ENCODE peak calls at places on chromosomes 3 and 15, in five cellular contexts. One of them, this sample, is unnamed.
A peak's percentile ranks its signal among the peaks of the same experiment; 100 is the strongest.

GRCh38 chr15:35692256-35692867 is 146.4 kb upstream of the DPH6 start:
- DNase-seq in body of pancreas: no peak
- DNase-seq in heart left ventricle: no peak
- DNase-seq in esophagus squamous epithelium: no peak
- DNase-seq in HepG2: no peak
- DNase-seq in this sample: no peak

GRCh38 chr3:177948716-177949422 is 587.4 kb upstream of the KCNMB2 start:
- DNase-seq in body of pancreas: no peak
- DNase-seq in heart left ventricle: no peak
- DNase-seq in esophagus squamous epithelium: no peak
- DNase-seq in HepG2: no peak
- DNase-seq in this sample: no peak

GRCh38 chr3:185473290-185473815 is 25.5 kb downstream of the TMEM41A start:
- DNase-seq in body of pancreas: no peak
- DNase-seq in heart left ventricle: no peak
- DNase-seq in esophagus squamous epithelium: no peak
- DNase-seq in HepG2: no peak
- DNase-seq in this sample: no peak

GRCh38 chr3:97917813-97918536 is 54.3 kb downstream of the RIOX2 start:
- DNase-seq in body of pancreas: no peak
- DNase-seq in heart left ventricle: no peak
- DNase-seq in esophagus squamous epithelium: no peak
- DNase-seq in HepG2: peak; percentile 4
- DNase-seq in this sample: no peak

GRCh38 chr3:134074790-134075567 is 45.3 kb upstream of the SLCO2A1 start:
- DNase-seq in body of pancreas: no peak
- DNase-seq in heart left ventricle: no peak
- DNase-seq in esophagus squamous epithelium: no peak
- DNase-seq in HepG2: no peak
- DNase-seq in this sample: no peak

GRCh38 chr3:23969393-23969792 is 24.3 kb downstream of the NR1D2 start:
- DNase-seq in body of pancreas: no peak
- DNase-seq in heart left ventricle: no peak
- DNase-seq in esophagus squamous epithelium: no peak
- DNase-seq in HepG2: no peak
- DNase-seq in this sample: no peak

GRCh38 chr3:172708905-172709775 is 1.7 kb downstream of the NCEH1 start:
- DNase-seq in body of pancreas: no peak
- DNase-seq in heart left ventricle: no peak
- DNase-seq in esophagus squamous epithelium: no peak
- DNase-seq in HepG2: no peak
- DNase-seq in this sample: no peak

GRCh38 chr3:102114264-102114979 is 265.1 kb downstream of the NFKBIZ start:
- DNase-seq in body of pancreas: no peak
- DNase-seq in heart left ventricle: no peak
- DNase-seq in esophagus squamous epithelium: no peak
- DNase-seq in HepG2: no peak
- DNase-seq in this sample: no peak

GRCh38 chr3:128623762-128624176 is 26.8 kb downstream of the RPN1 start:
- DNase-seq in body of pancreas: no peak
- DNase-seq in heart left ventricle: no peak
- DNase-seq in esophagus squamous epithelium: no peak
- DNase-seq in HepG2: no peak
- DNase-seq in this sample: peak; percentile 43

DNA sequence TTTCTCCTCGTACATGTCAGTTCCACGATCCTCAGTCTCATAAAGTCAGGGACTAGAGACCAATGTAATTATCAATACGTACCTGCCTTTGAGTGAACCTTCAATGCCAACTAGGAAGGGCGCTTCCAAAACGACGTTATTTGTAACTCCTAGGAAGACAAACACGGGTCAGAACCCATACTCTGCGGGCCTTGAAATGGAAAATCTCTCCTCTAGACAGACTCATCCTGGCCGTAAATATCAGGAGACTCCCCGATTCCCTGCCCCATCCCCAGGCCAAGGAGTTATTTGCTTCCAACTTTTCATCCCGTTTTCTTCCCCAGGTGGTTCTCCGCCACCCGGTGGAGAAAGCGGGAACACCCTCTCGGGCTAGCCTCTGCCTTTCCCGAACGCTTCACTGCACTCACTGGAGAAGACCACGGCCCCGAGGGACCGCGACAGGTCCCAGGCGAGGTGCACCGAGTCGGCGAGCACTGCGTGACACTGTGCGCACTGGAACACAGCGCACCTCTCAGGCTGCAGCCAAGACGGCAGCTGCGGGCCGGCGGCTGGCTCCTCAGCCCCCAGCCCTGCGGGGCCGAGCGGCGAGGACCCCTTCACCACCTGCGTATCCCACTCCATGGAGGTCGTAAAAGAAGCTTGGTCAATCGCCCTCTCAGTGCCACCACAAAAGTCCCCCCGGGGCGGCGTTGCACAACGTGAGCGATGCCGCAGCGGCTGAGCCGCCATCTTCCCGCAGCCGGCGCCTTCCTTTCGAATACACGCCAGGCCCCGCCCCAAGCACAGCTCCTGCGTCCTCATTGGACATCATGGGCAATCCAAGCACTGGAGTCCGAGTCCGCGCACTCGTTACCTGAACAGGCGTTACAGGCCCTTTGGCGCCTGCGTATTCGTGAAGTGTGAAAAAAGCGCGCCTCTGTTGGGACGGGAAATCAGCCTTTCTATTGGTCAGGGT is at the start of gene OIP5:
- DNase-seq in body of pancreas: peak; percentile 100
- DNase-seq in heart left ventricle: peak; percentile 98
- DNase-seq in esophagus squamous epithelium: peak; percentile 97
- DNase-seq in HepG2: peak; percentile 99
- DNase-seq in this sample: peak; percentile 99
- TF ChIP-seq POLR2A in body of pancreas: no peak
- TF ChIP-seq POLR2A in heart left ventricle: no peak
- TF ChIP-seq POLR2A in esophagus squamous epithelium: no peak
- TF ChIP-seq POLR2A in HepG2: peak; percentile 74
- TF ChIP-seq POLR2A in this sample: no peak

GRCh38 chr15:40301467-40302179 is 6.1 kb downstream of the PLCB2 start:
- DNase-seq in body of pancreas: no peak
- DNase-seq in heart left ventricle: peak; percentile 56
- DNase-seq in esophagus squamous epithelium: no peak
- DNase-seq in HepG2: no peak
- DNase-seq in this sample: no peak

GRCh38 chr15:40302981-40303380 is 4.8 kb downstream of the PLCB2 start:
- DNase-seq in body of pancreas: no peak
- DNase-seq in heart left ventricle: peak; percentile 25
- DNase-seq in esophagus squamous epithelium: no peak
- DNase-seq in HepG2: no peak
- DNase-seq in this sample: no peak

GRCh38 chr15:40305281-40305680 is 2.5 kb downstream of the PLCB2 start:
- DNase-seq in body of pancreas: no peak
- DNase-seq in heart left ventricle: no peak
- DNase-seq in esophagus squamous epithelium: no peak
- DNase-seq in HepG2: no peak
- DNase-seq in this sample: no peak

GRCh38 chr15:40302288-40302886 is 5.3 kb downstream of the PLCB2 start:
- DNase-seq in body of pancreas: no peak
- DNase-seq in heart left ventricle: peak; percentile 58
- DNase-seq in esophagus squamous epithelium: no peak
- DNase-seq in HepG2: no peak
- DNase-seq in this sample: no peak

GRCh38 chr15:40303576-40303975 is 4.2 kb downstream of the PLCB2 start:
- DNase-seq in body of pancreas: no peak
- DNase-seq in heart left ventricle: peak; percentile 14
- DNase-seq in esophagus squamous epithelium: no peak
- DNase-seq in HepG2: no peak
- DNase-seq in this sample: no peak
- H3K4me1 ChIP-seq in body of pancreas: no peaks in the 10 kb centered on the region
- H3K4me1 ChIP-seq in heart left ventricle: peaks cover 10% of the 10 kb centered on the region
- H3K4me1 ChIP-seq in esophagus squamous epithelium: no peaks in the 10 kb centered on the region
- H3K4me1 ChIP-seq in HepG2: no peaks in the 10 kb centered on the region
- H3K4me1 ChIP-seq in this sample: no peaks in the 10 kb centered on the region

GRCh38 chr3:117191245-117191644 is 481.7 kb downstream of the TUSC7 start:
- DNase-seq in body of pancreas: no peak
- DNase-seq in heart left ventricle: no peak
- DNase-seq in esophagus squamous epithelium: no peak
- DNase-seq in HepG2: no peak
- DNase-seq in this sample: no peak
- TF ChIP-seq POLR2A in body of pancreas: no peak
- TF ChIP-seq POLR2A in heart left ventricle: no peak
- TF ChIP-seq POLR2A in esophagus squamous epithelium: no peak
- TF ChIP-seq POLR2A in HepG2: no peak
- TF ChIP-seq POLR2A in this sample: no peak

GRCh38 chr3:12301031-12301430 is 12.2 kb downstream of the PPARG start:
- DNase-seq in body of pancreas: no peak
- DNase-seq in heart left ventricle: no peak
- DNase-seq in esophagus squamous epithelium: no peak
- DNase-seq in HepG2: no peak
- DNase-seq in this sample: no peak

GRCh38 chr3:12300137-12300536 is 11.3 kb downstream of the PPARG start:
- DNase-seq in body of pancreas: no peak
- DNase-seq in heart left ventricle: no peak
- DNase-seq in esophagus squamous epithelium: no peak
- DNase-seq in HepG2: no peak
- DNase-seq in this sample: no peak

GRCh38 chr3:12296511-12296910 is 7.6 kb downstream of the PPARG start:
- DNase-seq in body of pancreas: no peak
- DNase-seq in heart left ventricle: no peak
- DNase-seq in esophagus squamous epithelium: no peak
- DNase-seq in HepG2: no peak
- DNase-seq in this sample: no peak

GRCh38 chr3:12301513-12301912 is 12.6 kb downstream of the PPARG start:
- DNase-seq in body of pancreas: no peak
- DNase-seq in heart left ventricle: no peak
- DNase-seq in esophagus squamous epithelium: no peak
- DNase-seq in HepG2: no peak
- DNase-seq in this sample: no peak

DNA sequence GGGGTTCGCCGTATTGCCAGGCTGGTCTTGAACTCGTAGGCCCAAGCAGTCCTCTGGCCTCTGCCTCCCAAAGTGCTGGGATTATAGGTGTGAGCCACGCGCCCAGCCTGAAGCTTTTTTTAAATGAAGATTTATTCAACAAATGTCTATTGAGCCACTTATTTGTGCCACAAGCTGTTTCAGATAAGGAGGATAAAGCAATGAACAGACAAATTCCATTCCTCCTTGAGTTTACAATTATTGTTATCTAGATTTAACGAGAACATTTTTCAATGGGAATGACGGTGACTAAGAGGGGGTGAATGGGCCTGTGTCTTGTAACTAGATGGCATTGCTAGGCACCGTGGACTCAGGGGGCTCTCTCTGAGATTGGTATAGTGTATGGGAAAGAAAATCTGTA is 10.2 kb downstream of the PPARG start:
- DNase-seq in body of pancreas: no peak
- DNase-seq in heart left ventricle: no peak
- DNase-seq in esophagus squamous epithelium: no peak
- DNase-seq in HepG2: no peak
- DNase-seq in this sample: no peak
- H3K4me1 ChIP-seq in body of pancreas: no peaks in the 10 kb centered on the region
- H3K4me1 ChIP-seq in heart left ventricle: peaks cover 3% of the 10 kb centered on the region
- H3K4me1 ChIP-seq in esophagus squamous epithelium: no peaks in the 10 kb centered on the region
- H3K4me1 ChIP-seq in HepG2: no peaks in the 10 kb centered on the region
- H3K4me1 ChIP-seq in this sample: no peaks in the 10 kb centered on the region

GRCh38 chr3:48429416-48430358 is at the start of gene PLXNB1:
- DNase-seq in body of pancreas: peak; percentile 91
- DNase-seq in heart left ventricle: peak; percentile 73
- DNase-seq in esophagus squamous epithelium: peak; percentile 24
- DNase-seq in HepG2: peak; percentile 97
- DNase-seq in this sample: no peak
- TF ChIP-seq POLR2A in body of pancreas: peak; percentile 81
- TF ChIP-seq POLR2A in heart left ventricle: no peak
- TF ChIP-seq POLR2A in esophagus squamous epithelium: peak; percentile 60
- TF ChIP-seq POLR2A in HepG2: no peak
- TF ChIP-seq POLR2A in this sample: no peak

This sample was measured in gastrocnemius medialis.